ENCODE peak calls at places on chromosomes 11 and 22, in seven cellular contexts. One of them, this sample, is unnamed.

GRCh38 chr11:21933095-21933494 is 259.8 kb upstream of the ANO5 start:
- DNase-seq in lower lobe of right lung: no peak
- DNase-seq in OCI-LY7: no peak
- DNase-seq in CD8-positive, alpha-beta T cell: no peak
- DNase-seq in foreskin fibroblast: no peak
- DNase-seq in fibroblast of mammary gland: no peak
- DNase-seq in Peyer's patch: no peak
- DNase-seq in this sample: no peak

GRCh38 chr11:72738199-72739141 is 13.7 kb downstream of the ARAP1 start:
- DNase-seq in lower lobe of right lung: peak; percentile 88
- DNase-seq in foreskin fibroblast: peak; percentile 53
- DNase-seq in Peyer's patch: no peak
- DNase-seq in CD8-positive, alpha-beta T cell: no peak
- DNase-seq in fibroblast of mammary gland: peak; percentile 73
- DNase-seq in OCI-LY7: peak; percentile 90
- DNase-seq in this sample: no peak

GRCh38 chr22:24440718-24441405 is 13.5 kb downstream of the ADORA2A start:
- DNase-seq in OCI-LY7: no peak
- DNase-seq in Peyer's patch: peak; percentile 38
- DNase-seq in lower lobe of right lung: no peak
- DNase-seq in CD8-positive, alpha-beta T cell: no peak
- DNase-seq in fibroblast of mammary gland: no peak
- DNase-seq in foreskin fibroblast: no peak
- DNase-seq in this sample: no peak

GRCh38 chr22:33474587-33474986 is 416.4 kb upstream of the SYN3 start:
- DNase-seq in CD8-positive, alpha-beta T cell: no peak
- DNase-seq in fibroblast of mammary gland: no peak
- DNase-seq in foreskin fibroblast: no peak
- DNase-seq in OCI-LY7: no peak
- DNase-seq in lower lobe of right lung: no peak
- DNase-seq in Peyer's patch: no peak
- DNase-seq in this sample: no peak

GRCh38 chr11:18310800-18311340 is 11.1 kb downstream of the HPS5 start:
- DNase-seq in fibroblast of mammary gland: peak; percentile 53
- DNase-seq in foreskin fibroblast: no peak
- DNase-seq in CD8-positive, alpha-beta T cell: no peak
- DNase-seq in Peyer's patch: no peak
- DNase-seq in OCI-LY7: no peak
- DNase-seq in lower lobe of right lung: no peak
- DNase-seq in this sample: peak; percentile 37

GRCh38 chr11:62539238-62539925 is 7.2 kb downstream of the AHNAK start:
- DNase-seq in OCI-LY7: no peak
- DNase-seq in lower lobe of right lung: no peak
- DNase-seq in CD8-positive, alpha-beta T cell: no peak
- DNase-seq in Peyer's patch: peak; percentile 86
- DNase-seq in fibroblast of mammary gland: peak; percentile 93
- DNase-seq in foreskin fibroblast: peak; percentile 92
- DNase-seq in this sample: no peak

GRCh38 chr11:22666700-22667439 is 459 bp downstream of the GAS2 start:
- DNase-seq in foreskin fibroblast: no peak
- DNase-seq in CD8-positive, alpha-beta T cell: no peak
- DNase-seq in OCI-LY7: no peak
- DNase-seq in lower lobe of right lung: peak; percentile 48
- DNase-seq in Peyer's patch: peak; percentile 58
- DNase-seq in fibroblast of mammary gland: peak; percentile 3
- DNase-seq in this sample: no peak

GRCh38 chr11:64805481-64805880 is 2.5 kb upstream of the MAP4K2 start:
- DNase-seq in OCI-LY7: no peak
- DNase-seq in CD8-positive, alpha-beta T cell: no peak
- DNase-seq in foreskin fibroblast: no peak
- DNase-seq in Peyer's patch: no peak
- DNase-seq in fibroblast of mammary gland: no peak
- DNase-seq in lower lobe of right lung: no peak
- DNase-seq in this sample: no peak

GRCh38 chr11:29963796-29964195 is 53.0 kb downstream of the KCNA4 start:
- DNase-seq in fibroblast of mammary gland: no peak
- DNase-seq in OCI-LY7: no peak
- DNase-seq in CD8-positive, alpha-beta T cell: no peak
- DNase-seq in Peyer's patch: no peak
- DNase-seq in foreskin fibroblast: no peak
- DNase-seq in lower lobe of right lung: no peak
- DNase-seq in this sample: no peak

DNA sequence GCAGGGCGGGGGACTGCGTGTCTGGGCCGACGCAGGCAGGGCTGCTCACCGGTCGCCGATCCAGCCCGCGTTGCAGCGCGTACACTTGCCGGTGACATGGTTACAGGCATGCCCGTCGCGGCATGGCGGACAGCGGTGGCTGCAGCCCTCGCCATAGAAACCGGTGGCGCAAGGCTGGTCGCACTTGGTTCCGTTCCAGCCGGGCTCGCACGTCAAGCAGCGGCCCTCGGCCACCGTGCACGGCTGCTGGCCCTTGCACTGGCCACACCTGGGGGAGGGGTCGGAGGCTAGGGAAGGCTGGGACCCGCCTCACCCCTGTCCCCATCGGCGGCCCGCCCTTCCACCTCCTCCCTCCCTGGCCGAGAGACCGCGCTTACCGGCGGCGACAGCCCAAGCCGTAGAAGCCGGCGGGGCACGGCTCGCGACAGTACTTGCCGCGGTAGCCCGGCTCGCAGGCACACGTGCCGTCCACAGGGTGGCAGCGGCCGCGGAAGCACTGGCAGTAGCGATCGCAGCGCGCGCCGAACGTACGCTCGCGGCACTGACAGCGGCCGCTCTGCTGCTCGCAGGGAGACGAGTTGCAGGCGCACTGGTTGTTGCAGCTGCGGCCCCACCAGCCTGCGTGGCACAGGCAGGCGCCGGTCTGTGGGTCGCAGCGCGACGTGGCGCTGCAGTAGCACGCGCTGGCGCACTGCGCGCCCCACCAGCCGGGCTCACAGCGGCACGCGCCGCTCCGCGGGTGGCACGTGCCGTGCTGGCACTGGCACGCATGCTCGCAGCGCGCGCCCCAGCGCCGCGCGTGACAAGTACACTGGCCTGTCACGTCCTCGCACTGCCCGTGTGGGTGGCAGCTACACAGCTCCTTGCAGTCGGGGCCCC is 6.7 kb downstream of the SCARF2 start:
- DNase-seq in Peyer's patch: peak; percentile 69
- DNase-seq in foreskin fibroblast: peak; percentile 52
- DNase-seq in lower lobe of right lung: peak; percentile 70
- DNase-seq in CD8-positive, alpha-beta T cell: peak; percentile 33
- DNase-seq in OCI-LY7: no peak
- DNase-seq in fibroblast of mammary gland: no peak
- DNase-seq in this sample: no peak
- TF ChIP-seq CTCF in Peyer's patch: peak; percentile 24
- TF ChIP-seq CTCF in foreskin fibroblast: peak; percentile 8
- TF ChIP-seq CTCF in lower lobe of right lung: peak; percentile 32
- TF ChIP-seq CTCF in CD8-positive, alpha-beta T cell: peak; percentile 18
- TF ChIP-seq CTCF in OCI-LY7: no peak
- TF ChIP-seq CTCF in fibroblast of mammary gland: no peak
- TF ChIP-seq CTCF in this sample: peak; percentile 20

DNA sequence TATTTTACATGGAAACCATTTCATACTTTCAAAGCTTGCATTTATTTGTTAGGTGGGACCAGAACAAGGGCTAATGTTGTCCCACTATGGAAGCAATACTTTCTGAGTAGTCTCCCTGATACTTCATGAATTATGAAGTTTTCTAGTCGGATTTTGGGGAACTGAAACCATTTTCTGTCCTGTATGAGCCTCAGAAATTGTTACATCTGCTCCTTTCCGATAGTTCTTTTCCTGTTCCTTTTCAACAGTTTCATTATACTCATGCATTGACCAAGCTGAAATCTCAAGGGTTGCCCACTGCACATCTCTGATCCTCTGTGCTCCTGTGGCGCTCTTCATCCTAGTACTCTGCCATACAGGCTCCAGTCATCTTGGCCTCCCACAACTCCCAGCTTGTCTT is 31.5 kb upstream of the GLYATL1 start:
- DNase-seq in fibroblast of mammary gland: no peak
- DNase-seq in lower lobe of right lung: no peak
- DNase-seq in foreskin fibroblast: no peak
- DNase-seq in Peyer's patch: no peak
- DNase-seq in CD8-positive, alpha-beta T cell: no peak
- DNase-seq in OCI-LY7: peak; percentile 8
- DNase-seq in this sample: no peak
- H3K4me3 ChIP-seq in fibroblast of mammary gland: no peak overlapping the region
- H3K4me3 ChIP-seq in lower lobe of right lung: no peak overlapping the region
- H3K4me3 ChIP-seq in foreskin fibroblast: no peak overlapping the region
- H3K4me3 ChIP-seq in Peyer's patch: no peak overlapping the region
- H3K4me3 ChIP-seq in CD8-positive, alpha-beta T cell: no peak overlapping the region
- H3K4me3 ChIP-seq in OCI-LY7: no peak overlapping the region
- H3K4me3 ChIP-seq in this sample: no peak overlapping the region

GRCh38 chr11:129326921-129327320 is 48.7 kb upstream of the BARX2 start:
- DNase-seq in lower lobe of right lung: no peak
- DNase-seq in OCI-LY7: no peak
- DNase-seq in foreskin fibroblast: no peak
- DNase-seq in fibroblast of mammary gland: no peak
- DNase-seq in CD8-positive, alpha-beta T cell: no peak
- DNase-seq in Peyer's patch: no peak
- DNase-seq in this sample: no peak

GRCh38 chr11:129322941-129323340 is 52.7 kb upstream of the BARX2 start:
- DNase-seq in lower lobe of right lung: no peak
- DNase-seq in OCI-LY7: no peak
- DNase-seq in CD8-positive, alpha-beta T cell: no peak
- DNase-seq in Peyer's patch: no peak
- DNase-seq in fibroblast of mammary gland: no peak
- DNase-seq in foreskin fibroblast: no peak
- DNase-seq in this sample: no peak

GRCh38 chr11:129324533-129325175 is 51.0 kb upstream of the BARX2 start:
- DNase-seq in foreskin fibroblast: peak; percentile 18
- DNase-seq in fibroblast of mammary gland: peak; percentile 18
- DNase-seq in OCI-LY7: no peak
- DNase-seq in Peyer's patch: peak; percentile 61
- DNase-seq in CD8-positive, alpha-beta T cell: no peak
- DNase-seq in lower lobe of right lung: no peak
- DNase-seq in this sample: no peak

GRCh38 chr11:129321076-129321475 is 54.6 kb upstream of the BARX2 start:
- DNase-seq in fibroblast of mammary gland: no peak
- DNase-seq in OCI-LY7: no peak
- DNase-seq in lower lobe of right lung: no peak
- DNase-seq in Peyer's patch: no peak
- DNase-seq in CD8-positive, alpha-beta T cell: no peak
- DNase-seq in foreskin fibroblast: no peak
- DNase-seq in this sample: no peak

DNA sequence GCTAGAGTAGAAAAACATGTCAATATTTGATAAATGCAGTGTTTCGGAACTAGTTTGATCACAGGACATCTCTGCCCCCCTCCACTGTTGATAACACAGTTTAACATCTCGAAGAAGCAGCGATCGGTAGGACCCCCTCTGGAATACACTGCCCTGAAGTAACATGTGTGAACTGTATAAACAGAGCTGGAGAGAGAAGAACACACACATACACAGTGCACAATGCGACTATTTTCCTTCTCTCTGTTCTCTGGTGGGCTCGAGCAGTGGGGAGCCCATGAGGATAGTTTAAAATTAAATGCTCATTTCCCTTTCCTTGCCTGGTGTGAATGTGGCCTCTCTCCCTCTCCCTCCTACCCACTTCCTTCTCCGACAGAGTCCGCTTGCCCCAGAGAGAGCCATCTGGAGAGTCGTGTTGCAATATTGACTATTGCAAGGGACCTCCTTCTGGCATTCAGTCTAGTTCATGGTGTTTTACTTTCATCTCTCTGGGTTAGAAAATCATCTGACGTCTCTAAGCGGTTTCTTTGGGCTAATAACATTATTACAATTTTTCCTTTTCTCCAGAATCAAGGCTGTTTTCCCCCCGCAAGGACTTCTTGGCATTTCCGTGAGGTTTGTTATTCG is 51.6 kb upstream of the BARX2 start:
- DNase-seq in fibroblast of mammary gland: peak; percentile 58
- DNase-seq in lower lobe of right lung: no peak
- DNase-seq in CD8-positive, alpha-beta T cell: no peak
- DNase-seq in OCI-LY7: no peak
- DNase-seq in Peyer's patch: no peak
- DNase-seq in foreskin fibroblast: peak; percentile 55
- DNase-seq in this sample: no peak
- TF ChIP-seq CTCF in fibroblast of mammary gland: no peak
- TF ChIP-seq CTCF in lower lobe of right lung: no peak
- TF ChIP-seq CTCF in CD8-positive, alpha-beta T cell: no peak
- TF ChIP-seq CTCF in OCI-LY7: no peak
- TF ChIP-seq CTCF in Peyer's patch: no peak
- TF ChIP-seq CTCF in foreskin fibroblast: no peak
- TF ChIP-seq CTCF in this sample: no peak

GRCh38 chr22:38941488-38941987 is 15.9 kb upstream of the APOBEC3A start:
- DNase-seq in lower lobe of right lung: peak; percentile 78
- DNase-seq in OCI-LY7: no peak
- DNase-seq in CD8-positive, alpha-beta T cell: no peak
- DNase-seq in foreskin fibroblast: no peak
- DNase-seq in Peyer's patch: no peak
- DNase-seq in fibroblast of mammary gland: peak; percentile 27
- DNase-seq in this sample: peak; percentile 83
- H3K4me3 ChIP-seq in lower lobe of right lung: no peak overlapping the region
- H3K4me3 ChIP-seq in OCI-LY7: no peak overlapping the region
- H3K4me3 ChIP-seq in CD8-positive, alpha-beta T cell: no peak overlapping the region
- H3K4me3 ChIP-seq in foreskin fibroblast: no peak overlapping the region
- H3K4me3 ChIP-seq in Peyer's patch: peak overlapping the region; percentile 13
- H3K4me3 ChIP-seq in fibroblast of mammary gland: no peak overlapping the region
- H3K4me3 ChIP-seq in this sample: peak overlapping the region; percentile 29

GRCh38 chr22:21641795-21642583 is at the start of gene SDF2L1:
- DNase-seq in Peyer's patch: peak; percentile 98
- DNase-seq in lower lobe of right lung: peak; percentile 99
- DNase-seq in fibroblast of mammary gland: peak; percentile 98
- DNase-seq in foreskin fibroblast: peak; percentile 99
- DNase-seq in OCI-LY7: peak; percentile 99
- DNase-seq in CD8-positive, alpha-beta T cell: peak; percentile 97
- DNase-seq in this sample: peak; percentile 94

GRCh38 chr22:21642584-21643448 is 714 bp downstream of the SDF2L1 start:
- DNase-seq in fibroblast of mammary gland: peak; percentile 43
- DNase-seq in foreskin fibroblast: peak; percentile 39
- DNase-seq in OCI-LY7: peak; percentile 84
- DNase-seq in CD8-positive, alpha-beta T cell: peak; percentile 22
- DNase-seq in lower lobe of right lung: peak; percentile 58
- DNase-seq in Peyer's patch: peak; percentile 70
- DNase-seq in this sample: no peak

GRCh38 chr22:21640810-21641209 is 1.3 kb upstream of the SDF2L1 start:
- DNase-seq in lower lobe of right lung: no peak
- DNase-seq in Peyer's patch: no peak
- DNase-seq in fibroblast of mammary gland: no peak
- DNase-seq in foreskin fibroblast: no peak
- DNase-seq in CD8-positive, alpha-beta T cell: no peak
- DNase-seq in OCI-LY7: no peak
- DNase-seq in this sample: no peak

GRCh38 chr22:21641417-21641794 is 696 bp upstream of the SDF2L1 start:
- DNase-seq in OCI-LY7: no peak
- DNase-seq in fibroblast of mammary gland: peak; percentile 58
- DNase-seq in Peyer's patch: peak; percentile 67
- DNase-seq in foreskin fibroblast: peak; percentile 50
- DNase-seq in lower lobe of right lung: peak; percentile 64
- DNase-seq in CD8-positive, alpha-beta T cell: no peak
- DNase-seq in this sample: no peak

GRCh38 chr22:21643533-21644357 is 1.6 kb downstream of the SDF2L1 start:
- DNase-seq in OCI-LY7: peak; percentile 45
- DNase-seq in Peyer's patch: no peak
- DNase-seq in fibroblast of mammary gland: no peak
- DNase-seq in foreskin fibroblast: no peak
- DNase-seq in lower lobe of right lung: no peak
- DNase-seq in CD8-positive, alpha-beta T cell: no peak
- DNase-seq in this sample: no peak
- TF ChIP-seq CTCF in OCI-LY7: peak; percentile 67
- TF ChIP-seq CTCF in Peyer's patch: no peak
- TF ChIP-seq CTCF in fibroblast of mammary gland: peak; percentile 8
- TF ChIP-seq CTCF in foreskin fibroblast: no peak
- TF ChIP-seq CTCF in lower lobe of right lung: no peak
- TF ChIP-seq CTCF in CD8-positive, alpha-beta T cell: no peak
- TF ChIP-seq CTCF in this sample: peak; percentile 43

GRCh38 chr22:35758394-35758793 is 40.7 kb downstream of the APOL5 start:
- DNase-seq in foreskin fibroblast: no peak
- DNase-seq in CD8-positive, alpha-beta T cell: no peak
- DNase-seq in OCI-LY7: no peak
- DNase-seq in Peyer's patch: no peak
- DNase-seq in lower lobe of right lung: no peak
- DNase-seq in fibroblast of mammary gland: no peak
- DNase-seq in this sample: no peak
- H3K4me3 ChIP-seq in foreskin fibroblast: no peak overlapping the region
- H3K4me3 ChIP-seq in CD8-positive, alpha-beta T cell: no peak overlapping the region
- H3K4me3 ChIP-seq in OCI-LY7: no peak overlapping the region
- H3K4me3 ChIP-seq in Peyer's patch: no peak overlapping the region
- H3K4me3 ChIP-seq in lower lobe of right lung: no peak overlapping the region
- H3K4me3 ChIP-seq in fibroblast of mammary gland: no peak overlapping the region
- H3K4me3 ChIP-seq in this sample: no peak overlapping the region